ENCODE peak calls at places on chromosome 17, in five cellular contexts. T, K, C, R and S are unnamed samples.

GRCh38 chr17:10792156-10792555 is 11.7 kb downstream of the TMEM238L start:
- DNase-seq in T (peak), K (no peak), C (no peak), R (no peak), S (no peak)

GRCh38 chr17:51860934-51861561 is 297.5 kb downstream of the CA10 start:
- DNase-seq in T (peak), K (peak), C (peak), R (no peak), S (no peak)

GRCh38 chr17:53061446-53061845 is 761.3 kb upstream of the KIF2B start:
- DNase-seq in T (no peak), K (no peak), C (no peak), R (no peak), S (no peak)

GRCh38 chr17:57350266-57350665 is 93.9 kb downstream of the MSI2 start:
- DNase-seq in T (no peak), K (no peak), C (no peak), R (no peak), S (no peak)

GRCh38 chr17:38702900-38703741 is 2.0 kb upstream of the MLLT6 start:
- DNase-seq in T (no peak), K (peak), C (peak), R (no peak), S (no peak)

GRCh38 chr17:4440690-4441686 is 7.2 kb downstream of the SPNS3 start:
- DNase-seq in T (no peak), K (no peak), C (peak), R (no peak), S (no peak)

GRCh38 chr17:14201595-14201994 is 35.1 kb downstream of the CDRT15 start:
- DNase-seq in T (no peak), K (no peak), C (peak), R (no peak), S (no peak)

GRCh38 chr17:80297996-80298560 is 37.4 kb downstream of the RNF213 start:
- DNase-seq in T (no peak), K (no peak), C (no peak), R (no peak), S (no peak)

GRCh38 chr17:44910231-44911106 is 4.8 kb downstream of the GFAP start:
- DNase-seq in T (no peak), K (no peak), C (no peak), R (no peak), S (no peak)

GRCh38 chr17:41343031-41343430 is 7.6 kb downstream of the KRT33A start:
- DNase-seq in T (no peak), K (no peak), C (no peak), R (no peak), S (no peak)

GRCh38 chr17:19719365-19720209 is 3.2 kb upstream of the SLC47A2 start:
- DNase-seq in T (peak), K (no peak), C (peak), R (no peak), S (no peak)

GRCh38 chr17:20944014-20944905 is 98.6 kb downstream of the USP22 start:
- DNase-seq in T (peak), K (peak), C (peak), R (no peak), S (no peak)

GRCh38 chr17:80263253-80264047 is 2.8 kb downstream of the RNF213 start:
- DNase-seq in T (peak), K (peak), C (peak), R (peak), S (peak)

GRCh38 chr17:13051876-13052275 is 34.0 kb upstream of the ELAC2 start:
- DNase-seq in T (no peak), K (no peak), C (no peak), R (no peak), S (no peak)

GRCh38 chr17:66900126-66901010 is 64.1 kb upstream of the CACNG4 start:
- DNase-seq in T (peak), K (no peak), C (no peak), R (no peak), S (no peak)

GRCh38 chr17:40371261-40371929 is 6.9 kb upstream of the GJD3 start:
- DNase-seq in T (no peak), K (no peak), C (no peak), R (no peak), S (no peak)

GRCh38 chr17:67246648-67247415 is 1.8 kb upstream of the HELZ start:
- DNase-seq in T (peak), K (peak), C (peak), R (no peak), S (no peak)

GRCh38 chr17:66580601-66581385 is 254.1 kb upstream of the CACNG5 start:
- DNase-seq in T (no peak), K (no peak), C (peak), R (peak), S (no peak)

GRCh38 chr17:35087731-35088646 is 24.5 kb upstream of the RFFL start:
- DNase-seq in T (peak), K (peak), C (peak), R (no peak), S (no peak)

GRCh38 chr17:50194441-50195195 is 6.8 kb downstream of the COL1A1 start:
- DNase-seq in T (no peak), K (no peak), C (no peak), R (no peak), S (no peak)

GRCh38 chr17:2263183-2263954 is 40.2 kb downstream of the SMG6 start:
- DNase-seq in T (no peak), K (no peak), C (no peak), R (no peak), S (no peak)

GRCh38 chr17:44448412-44448811 is 54.8 kb downstream of the GPATCH8 start:
- DNase-seq in T (no peak), K (no peak), C (no peak), R (no peak), S (no peak)

GRCh38 chr17:38333635-38334295 is 10.0 kb downstream of the GPR179 start:
- DNase-seq in T (peak), K (peak), C (peak), R (no peak), S (no peak)

GRCh38 chr17:17089796-17090641 is 47.8 kb downstream of the MPRIP start:
- DNase-seq in T (no peak), K (no peak), C (no peak), R (no peak), S (no peak)

GRCh38 chr17:44977740-44978584 is 9.9 kb upstream of the C1QL1 start:
- DNase-seq in T (no peak), K (no peak), C (no peak), R (no peak), S (no peak)

GRCh38 chr17:31830971-31831755 is 27.9 kb downstream of the COPRS start:
- DNase-seq in T (no peak), K (no peak), C (no peak), R (no peak), S (no peak)

GRCh38 chr17:80262775-80263244 is 2.2 kb downstream of the RNF213 start:
- DNase-seq in T (no peak), K (no peak), C (no peak), R (no peak), S (no peak)

GRCh38 chr17:32356378-32356743 is 6.4 kb downstream of the ZNF207 start:
- DNase-seq in T (no peak), K (no peak), C (no peak), R (no peak), S (no peak)

GRCh38 chr17:80919331-80920284 is 72.0 kb upstream of the CHMP6 start:
- DNase-seq in T (no peak), K (no peak), C (no peak), R (no peak), S (peak)

GRCh38 chr17:14730821-14731220 is 429.9 kb downstream of the HS3ST3B1 start:
- DNase-seq in T (no peak), K (no peak), C (no peak), R (no peak), S (no peak)

GRCh38 chr17:42670199-42670924 is 6.4 kb downstream of the PLEKHH3 start:
- DNase-seq in T (no peak), K (peak), C (no peak), R (no peak), S (no peak)

GRCh38 chr17:57721967-57722703 is 23.0 kb downstream of the CCDC182 start:
- DNase-seq in T (no peak), K (no peak), C (no peak), R (no peak), S (no peak)

GRCh38 chr17:74435775-74436359 is 4.0 kb downstream of the GPRC5C start:
- DNase-seq in T (no peak), K (no peak), C (no peak), R (no peak), S (no peak)
- H3K4me3 ChIP-seq in T (no peak), K (no peak), C (no peak), R (no peak), S (no peak)

GRCh38 chr17:9408381-9408780 is 167.2 kb downstream of the STX8 start:
- DNase-seq in T (peak), K (no peak), C (no peak), R (no peak), S (peak)

GRCh38 chr17:9410285-9410684 is 165.3 kb downstream of the STX8 start:
- DNase-seq in T (no peak), K (no peak), C (no peak), R (no peak), S (no peak)

GRCh38 chr17:9409026-9409425 is 166.6 kb downstream of the STX8 start:
- DNase-seq in T (peak), K (no peak), C (no peak), R (no peak), S (no peak)

GRCh38 chr17:9410737-9411136 is 164.9 kb downstream of the STX8 start:
- DNase-seq in T (no peak), K (no peak), C (no peak), R (no peak), S (no peak)

DNA sequence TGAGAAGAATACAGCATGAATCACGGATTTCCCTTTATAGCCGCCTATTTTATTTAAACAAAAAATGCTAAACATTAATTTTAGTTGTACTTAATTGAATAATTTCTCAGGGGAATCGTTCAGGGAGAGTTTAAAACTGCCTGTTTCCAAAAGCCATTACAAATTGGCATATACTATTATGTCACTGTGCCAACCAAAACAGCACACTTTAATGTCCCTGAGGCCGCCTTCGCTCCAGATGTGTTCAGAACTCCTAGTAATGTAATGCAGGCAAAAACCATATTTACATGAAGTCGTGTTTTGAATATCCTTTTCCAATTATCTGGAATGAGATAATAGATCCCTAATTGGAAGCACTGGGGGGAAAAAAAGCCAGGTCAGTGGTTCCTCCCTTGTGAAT is 166.2 kb downstream of the STX8 start:
- DNase-seq in T (no peak), K (no peak), C (no peak), R (no peak), S (no peak)
- H3K4me3 ChIP-seq in T (no peak), K (no peak), C (no peak), R (no peak), S (no peak)

DNA sequence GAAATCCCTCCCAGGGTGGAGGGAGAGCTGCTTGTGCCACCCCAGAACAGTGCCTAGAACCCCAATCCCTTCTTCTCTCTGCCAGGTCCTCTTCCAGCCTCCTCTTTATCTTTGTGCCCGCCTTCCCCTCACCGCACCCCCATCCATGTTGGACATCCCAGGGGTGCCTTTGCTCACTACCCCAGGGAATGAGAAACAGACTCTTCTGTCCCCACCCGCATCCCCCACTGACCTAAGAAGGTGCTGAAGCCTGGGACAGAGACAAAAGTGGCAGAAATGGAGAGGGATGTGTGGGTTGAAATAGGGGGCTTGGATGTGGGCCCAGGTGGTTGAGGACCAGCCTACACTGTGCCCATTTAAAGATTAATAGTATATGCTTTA is 17.0 kb downstream of the ALOX15B start:
- DNase-seq in T (no peak), K (no peak), C (no peak), R (no peak), S (no peak)
- H3K4me3 ChIP-seq in T (no peak), K (no peak), C (no peak), R (no peak), S (no peak)

GRCh38 chr17:82029990-82030469 is 1.4 kb upstream of the RAC3 start:
- DNase-seq in T (no peak), K (no peak), C (no peak), R (no peak), S (no peak)
- H3K4me3 ChIP-seq in T (no peak), K (no peak), C (no peak), R (no peak), S (no peak)

GRCh38 chr17:49101054-49101534 is 31.5 kb upstream of the B4GALNT2 start:
- DNase-seq in T (peak), K (peak), C (peak), R (no peak), S (no peak)
- H3K4me3 ChIP-seq in T (no peak), K (no peak), C (no peak), R (no peak), S (no peak)

GRCh38 chr17:27627514-27627913 is 3.5 kb upstream of the LGALS9 start:
- DNase-seq in T (no peak), K (no peak), C (no peak), R (no peak), S (no peak)
- H3K4me3 ChIP-seq in T (no peak), K (no peak), C (no peak), R (no peak), S (no peak)